ENCODE peak calls at places on chromosome 1, in seven cellular contexts. Y is IMR-90, Z is fibroblast of lung, T is pancreas, F is trophoblast cell, H is A549, V is GM23248. C is an unnamed sample. For H3K4me1, the result is how much of the 10 kb centered on the place peaks cover.

GRCh38 chr1:1626207-1627141 is 5.5 kb upstream of the MMP23B start:
- DNase-seq in V (no peak), Y (no peak), T (no peak), Z (no peak), H (no peak), F (no peak), C (no peak)

GRCh38 chr1:179813626-179814351 is 63.8 kb downstream of the TOR1AIP2 start:
- DNase-seq in F (no peak), T (no peak), Y (no peak), V (no peak), H (no peak), Z (no peak), C (no peak)

GRCh38 chr1:1424623-1425229 is 3.6 kb upstream of the ANKRD65 start:
- DNase-seq in H (no peak), V (no peak), Y (no peak), T (no peak), Z (no peak), F (peak), C (no peak)

GRCh38 chr1:93804412-93804811 is 74.6 kb downstream of the DNTTIP2 start:
- DNase-seq in H (no peak), T (no peak), F (peak), Y (peak), Z (peak), V (peak), C (peak)

GRCh38 chr1:68112835-68113243 is 62.4 kb upstream of the DIRAS3 start:
- DNase-seq in F (no peak), V (peak), Z (peak), Y (peak), T (peak), H (peak), C (peak)

GRCh38 chr1:110637475-110637874 is 31.3 kb upstream of the KCNA2 start:
- DNase-seq in H (no peak), Y (no peak), F (no peak), V (no peak), T (no peak), Z (no peak), C (no peak)

GRCh38 chr1:227745568-227745967 is 10.3 kb downstream of the SNAP47 start:
- DNase-seq in Z (no peak), V (no peak), H (no peak), Y (no peak), F (no peak), T (no peak), C (no peak)

GRCh38 chr1:88150330-88150729 is 533.7 kb upstream of the PKN2 start:
- DNase-seq in F (no peak), Y (no peak), H (no peak), V (no peak), T (no peak), Z (no peak), C (no peak)

GRCh38 chr1:54053745-54054437 is 483 bp downstream of the TCEANC2 start:
- DNase-seq in Z (peak), T (no peak), Y (peak), F (peak), H (no peak), V (peak), C (no peak)

GRCh38 chr1:232227171-232227740 is 402.7 kb downstream of the SIPA1L2 start:
- DNase-seq in F (no peak), H (no peak), Z (no peak), T (no peak), V (no peak), Y (no peak), C (peak)

GRCh38 chr1:119219711-119220110 is 79.3 kb upstream of the WARS2 start:
- DNase-seq in H (no peak), T (no peak), Z (no peak), Y (no peak), V (no peak), F (peak), C (no peak)

GRCh38 chr1:76494807-76495206 is 372.5 kb upstream of the ST6GALNAC5 start:
- DNase-seq in Y (peak), F (no peak), H (no peak), V (peak), T (no peak), Z (peak), C (no peak)

GRCh38 chr1:226534098-226534497 is 14.5 kb upstream of the STUM start:
- DNase-seq in F (no peak), V (no peak), Y (no peak), H (no peak), Z (no peak), T (no peak), C (no peak)

GRCh38 chr1:33326690-33327300 is 5.9 kb upstream of the A3GALT2 start:
- DNase-seq in Z (no peak), V (no peak), F (no peak), H (no peak), T (no peak), Y (no peak), C (no peak)

GRCh38 chr1:204128964-204129896 is 22.6 kb downstream of the ETNK2 start:
- DNase-seq in T (peak), V (peak), Z (peak), Y (peak), H (peak), F (peak), C (peak)

GRCh38 chr1:225607355-225607754 is 45.6 kb downstream of the ENAH start:
- DNase-seq in T (no peak), Y (no peak), H (no peak), Z (no peak), F (no peak), V (no peak), C (no peak)

GRCh38 chr1:66033781-66034180 is 241.1 kb downstream of the PDE4B start:
- DNase-seq in F (no peak), H (peak), Z (no peak), Y (no peak), V (no peak), T (no peak), C (no peak)

GRCh38 chr1:26391450-26391849 is 18.9 kb upstream of the ZNF683 start:
- DNase-seq in H (peak), V (peak), Y (peak), Z (peak), T (no peak), F (no peak), C (no peak)

GRCh38 chr1:25760871-25761270 is 39.1 kb upstream of the SELENON start:
- DNase-seq in T (no peak), Z (no peak), H (no peak), V (no peak), Y (no peak), F (no peak), C (no peak)

GRCh38 chr1:86703696-86704455 is 500 bp upstream of the SH3GLB1 start:
- DNase-seq in V (peak), Y (no peak), H (no peak), F (no peak), Z (no peak), T (no peak), C (no peak)

GRCh38 chr1:212614398-212615091 is 6.0 kb downstream of the ATF3 start:
- DNase-seq in H (no peak), F (no peak), Y (no peak), Z (no peak), T (no peak), V (no peak), C (no peak)
- H3K4me1 ChIP-seq in H (under half), F (under half), Y (under half), Z (under half), T (under half), V (under half), C (under half)

GRCh38 chr1:8043621-8044020 is 17.5 kb upstream of the ERRFI1 start:
- DNase-seq in Z (peak), T (no peak), Y (no peak), F (no peak), V (no peak), H (no peak), C (no peak)

GRCh38 chr1:8035289-8035688 is 9.2 kb upstream of the ERRFI1 start:
- DNase-seq in Y (no peak), F (no peak), V (no peak), Z (no peak), T (no peak), H (no peak), C (no peak)

GRCh38 chr1:8040586-8040985 is 14.5 kb upstream of the ERRFI1 start:
- DNase-seq in F (no peak), Z (peak), V (peak), H (peak), Y (peak), T (peak), C (peak)

GRCh38 chr1:8042134-8042533 is 16.0 kb upstream of the ERRFI1 start:
- DNase-seq in V (no peak), H (no peak), Y (no peak), F (no peak), Z (no peak), T (no peak), C (no peak)

DNA sequence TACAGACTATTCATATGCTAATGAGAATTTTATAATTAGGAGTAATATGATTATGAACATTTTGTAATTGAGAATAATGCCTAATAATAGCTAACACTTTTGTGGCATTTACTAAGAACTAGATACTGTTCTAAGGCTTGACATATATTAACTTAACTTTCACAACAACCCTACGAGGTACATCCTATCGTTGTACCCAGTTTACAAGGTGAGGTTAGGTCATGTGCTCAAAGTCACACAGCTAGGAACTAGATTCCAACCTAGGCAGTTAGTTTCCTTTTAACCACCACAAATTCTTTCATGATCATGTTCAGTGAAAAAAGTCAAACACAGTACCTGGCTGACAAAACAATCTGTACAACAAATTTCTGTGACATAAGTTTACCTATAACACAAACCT is 13.0 kb upstream of the ERRFI1 start:
- DNase-seq in H (no peak), Y (no peak), F (no peak), T (no peak), Z (no peak), V (no peak), C (no peak)
- H3K4me1 ChIP-seq in H (under half), Y (under half), F (under half), T (under half), Z (under half), V (under half), C (under half)

GRCh38 chr1:7225711-7226505 is 440.7 kb downstream of the CAMTA1 start:
- DNase-seq in Z (no peak), V (peak), F (no peak), Y (no peak), T (no peak), H (no peak), C (no peak)
- H3K4me1 ChIP-seq in Z (under half), V (under half), F (under half), Y (under half), T (under half), H (under half), C (under half)

GRCh38 chr1:31926846-31927660 is 11.1 kb downstream of the PTP4A2 start:
- DNase-seq in H (no peak), Z (no peak), Y (no peak), T (no peak), V (no peak), F (no peak), C (no peak)

GRCh38 chr1:31927661-31927980 is 10.5 kb downstream of the PTP4A2 start:
- DNase-seq in F (no peak), T (no peak), H (no peak), Z (no peak), Y (no peak), V (no peak), C (no peak)

GRCh38 chr1:31923905-31924304 is 14.3 kb downstream of the PTP4A2 start:
- DNase-seq in V (no peak), Z (no peak), T (no peak), Y (no peak), H (no peak), F (no peak), C (no peak)

GRCh38 chr1:31926252-31926651 is 11.9 kb downstream of the PTP4A2 start:
- DNase-seq in F (no peak), T (no peak), V (no peak), Z (no peak), H (no peak), Y (no peak), C (no peak)

DNA sequence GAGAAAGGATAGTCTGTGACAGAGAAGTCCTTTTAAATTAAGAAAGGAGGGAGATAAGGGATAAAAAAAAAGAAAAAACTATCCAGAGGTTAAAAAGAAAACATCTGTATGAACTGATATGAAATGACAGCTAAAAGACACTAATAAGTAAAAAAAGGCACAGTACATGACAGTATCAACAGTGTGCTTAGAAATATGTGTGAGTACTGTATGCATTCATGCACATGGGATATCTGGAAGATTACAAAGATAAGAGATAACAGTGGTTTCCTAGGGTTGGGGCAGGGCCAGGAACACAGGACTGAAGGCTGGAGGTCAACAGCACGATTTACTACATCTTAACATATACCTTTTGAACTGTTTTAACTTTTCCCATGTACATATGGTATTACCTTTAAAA is 13.3 kb downstream of the PTP4A2 start:
- DNase-seq in F (no peak), Y (no peak), Z (no peak), T (no peak), H (no peak), V (no peak), C (no peak)
- H3K4me1 ChIP-seq in F (under half), Y (under half), Z (under half), T (half or more), H (half or more), V (under half), C (half or more)

GRCh38 chr1:91735266-91735845 is 150.6 kb downstream of the TGFBR3 start:
- DNase-seq in F (no peak), Z (no peak), H (no peak), V (no peak), T (no peak), Y (no peak), C (no peak)
- H3K4me1 ChIP-seq in F (under half), Z (under half), H (half or more), V (half or more), T (under half), Y (under half), C (half or more)

DNA sequence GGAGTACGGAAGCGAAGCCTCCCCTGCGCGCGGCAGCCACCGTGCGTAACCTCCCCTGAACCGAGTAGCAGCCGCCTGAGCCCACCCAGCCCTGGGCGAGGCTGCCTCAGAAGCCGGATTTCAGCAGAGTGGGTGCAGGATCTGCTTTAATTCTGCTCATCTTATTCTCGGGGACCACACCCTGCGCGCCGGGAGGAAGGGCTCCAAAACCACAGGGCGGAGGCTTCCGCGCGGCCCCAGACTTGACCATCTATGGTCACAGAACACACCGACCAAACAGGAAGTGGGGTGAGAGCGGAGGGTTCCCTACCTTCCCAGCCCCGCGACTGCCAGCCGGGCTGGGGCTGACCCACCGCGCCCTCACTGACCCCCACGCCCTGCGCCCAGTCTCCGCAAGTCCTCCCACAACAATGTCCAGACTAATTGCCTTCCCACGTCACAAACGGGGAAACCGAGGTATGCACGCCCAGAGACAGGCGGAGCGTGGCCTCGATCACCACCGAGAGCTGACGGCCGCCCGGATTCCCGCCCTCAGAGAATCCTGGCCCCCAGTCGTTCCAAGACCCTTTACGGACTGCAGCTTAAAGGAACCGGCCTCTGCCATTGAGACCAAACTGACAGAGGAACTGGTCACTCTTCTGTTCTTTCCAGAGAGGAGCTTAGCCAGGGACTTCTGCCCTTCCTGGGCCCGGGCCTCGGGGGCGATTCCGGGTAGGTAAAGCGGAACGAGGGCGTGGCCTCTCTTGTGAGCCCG is 595 bp upstream of the CAP1 start:
- DNase-seq in T (peak), Y (peak), F (peak), Z (peak), V (peak), H (peak), C (peak)
- H3K4me1 ChIP-seq in T (half or more), Y (under half), F (under half), Z (under half), V (half or more), H (under half), C (half or more)